ENCODE peak calls at places on chromosomes 4 and X, in six cellular contexts. V is breast epithelium; H is body of pancreas; Q is CD8-positive, alpha-beta T cell; G is suprapubic skin; I is Peyer's patch. A is an unnamed sample.

GRCh38 chrX:141701081-141701480 is 2.5 kb upstream of the SPANXD start:
- DNase-seq in V (no peak), H (no peak), Q (no peak), G (no peak), I (no peak), A (no peak)

GRCh38 chr4:174260099-174260498 is 23.4 kb downstream of the FBXO8 start:
- DNase-seq in V (no peak), H (no peak), Q (no peak), G (no peak), I (no peak), A (no peak)

GRCh38 chrX:67334323-67334722 is 209.5 kb upstream of the AR start:
- DNase-seq in V (no peak), H (no peak), Q (no peak), G (no peak), I (no peak), A (no peak)

GRCh38 chrX:46665232-46666162 is 91.9 kb downstream of the CHST7 start:
- DNase-seq in V (no peak), H (no peak), Q (no peak), G (no peak), I (no peak), A (no peak)

GRCh38 chr4:107312366-107312765 is 276.3 kb upstream of the DKK2 start:
- DNase-seq in V (no peak), H (no peak), Q (no peak), G (no peak), I (no peak), A (no peak)

GRCh38 chrX:14697453-14697852 is 168.1 kb downstream of the GLRA2 start:
- DNase-seq in V (no peak), H (peak; percentile 59), Q (peak; percentile 4), G (no peak), I (peak; percentile 17), A (no peak)

GRCh38 chrX:154696328-154697045 is 43.1 kb upstream of the CTAG2 start:
- DNase-seq in V (no peak), H (no peak), Q (no peak), G (no peak), I (no peak), A (no peak)

GRCh38 chrX:103831803-103832544 is at the start of gene RAB9B:
- DNase-seq in V (peak; percentile 42), H (peak; percentile 41), Q (peak; percentile 10), G (peak; percentile 67), I (peak; percentile 54), A (peak; percentile 62)

GRCh38 chr4:113169368-113169767 is 119.9 kb downstream of the ANK2 start:
- DNase-seq in V (no peak), H (no peak), Q (no peak), G (no peak), I (no peak), A (no peak)

GRCh38 chrX:96684339-96685204 is at the start of gene DIAPH2:
- DNase-seq in V (peak; percentile 43), H (peak; percentile 87), Q (peak; percentile 62), G (peak; percentile 87), I (peak; percentile 82), A (peak; percentile 83)

GRCh38 chrX:134013092-134013497 is 27.7 kb upstream of the GPC3 start:
- DNase-seq in V (no peak), H (no peak), Q (no peak), G (no peak), I (no peak), A (no peak)

GRCh38 chr4:121817701-121818100 is 6.0 kb downstream of the CCNA2 start:
- DNase-seq in V (no peak), H (no peak), Q (no peak), G (no peak), I (no peak), A (no peak)
- H3K4me1 ChIP-seq in V (no peaks in the 10 kb centered on the region), H (peaks cover under 1% of the 10 kb centered on the region), Q (peaks cover 2% of the 10 kb centered on the region), G (peaks cover under 1% of the 10 kb centered on the region), I (no peaks in the 10 kb centered on the region), A (no peaks in the 10 kb centered on the region)

GRCh38 chr4:55588160-55588559 is 3.9 kb downstream of the PDCL2 start:
- DNase-seq in V (no peak), H (no peak), Q (no peak), G (no peak), I (no peak), A (no peak)

DNA sequence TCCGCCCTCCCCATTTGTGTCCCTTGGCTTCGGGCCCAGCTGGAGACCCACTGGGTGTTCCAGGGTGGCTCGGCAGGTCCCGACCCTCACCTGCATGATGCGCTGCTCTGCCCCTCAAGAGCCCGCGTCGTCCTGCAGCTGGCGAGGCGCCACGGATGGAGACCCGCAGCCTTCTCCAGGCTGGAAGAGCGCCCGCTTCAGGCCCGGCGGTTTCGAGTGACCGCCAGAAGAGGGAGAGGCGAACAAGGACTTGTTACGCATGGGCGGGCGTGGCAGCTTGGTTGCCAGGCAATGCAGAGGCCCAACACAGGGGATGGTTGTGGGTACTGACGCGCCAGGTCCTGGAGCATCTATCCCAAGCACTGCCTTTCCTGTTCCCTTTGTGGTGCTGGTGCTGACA is at the start of gene PDCL2:
- DNase-seq in V (no peak), H (no peak), Q (no peak), G (no peak), I (no peak), A (no peak)
- TF ChIP-seq CTCF in V (no peak), H (no peak), Q (no peak), G (no peak), I (no peak), A (no peak)

DNA sequence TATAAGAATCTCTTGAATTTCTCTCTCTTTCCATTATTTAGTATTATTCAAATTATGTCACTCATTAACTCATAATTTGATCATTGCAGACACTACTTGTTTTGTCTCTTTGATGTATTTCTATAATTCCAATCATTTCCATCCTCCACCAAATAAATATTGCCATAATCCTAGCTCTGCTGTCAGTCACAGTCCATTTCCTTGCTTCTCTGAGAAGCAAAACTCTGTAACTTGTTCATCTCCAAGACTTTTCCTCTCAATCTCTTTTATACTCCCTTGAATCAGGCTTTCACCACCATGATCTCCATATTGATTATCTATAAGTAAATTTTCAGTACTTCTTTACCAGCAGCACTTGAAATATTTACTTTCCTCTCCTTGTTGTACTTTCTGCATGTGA is 135.9 kb downstream of the SCLT1 start:
- DNase-seq in V (no peak), H (no peak), Q (no peak), G (no peak), I (no peak), A (no peak)
- H3K4me1 ChIP-seq in V (no peaks in the 10 kb centered on the region), H (no peaks in the 10 kb centered on the region), Q (peaks cover 5% of the 10 kb centered on the region), G (no peaks in the 10 kb centered on the region), I (no peaks in the 10 kb centered on the region), A (no peaks in the 10 kb centered on the region)

DNA sequence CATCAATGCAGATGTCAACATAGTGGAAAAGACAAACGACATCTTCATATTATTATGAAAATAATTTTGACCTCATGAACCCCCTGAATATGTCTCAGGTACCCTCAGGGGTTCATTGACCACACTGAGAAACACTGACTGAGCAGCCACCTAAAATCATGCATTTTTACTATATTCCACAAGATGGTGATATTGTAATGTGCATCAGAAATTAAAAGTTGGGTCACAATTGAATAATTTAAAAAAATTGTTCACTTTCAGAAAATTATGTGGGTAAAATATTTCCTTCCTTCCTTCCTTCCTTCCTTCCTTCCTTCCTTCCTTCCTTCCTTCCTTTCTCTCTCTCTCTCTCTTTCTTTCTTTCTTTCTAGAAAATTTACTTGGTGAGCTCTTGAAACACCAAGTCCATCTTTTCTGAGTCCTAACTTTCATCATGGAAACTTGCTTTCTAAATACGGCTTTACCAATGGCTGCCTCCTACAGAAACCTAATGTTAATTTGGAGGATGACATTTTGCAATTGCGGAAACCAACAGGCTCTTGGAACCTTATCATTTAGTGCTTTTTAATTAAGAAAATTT is 103.6 kb downstream of the RTL3 start:
- DNase-seq in V (no peak), H (no peak), Q (no peak), G (no peak), I (no peak), A (no peak)
- TF ChIP-seq CTCF in V (no peak), H (no peak), Q (peak; percentile 68), G (no peak), I (peak; percentile 34), A (no peak)

GRCh38 chr4:2933566-2934076 is 29.6 kb downstream of the NOP14 start:
- DNase-seq in V (no peak), H (no peak), Q (no peak), G (peak; percentile 80), I (no peak), A (no peak)
- H3K4me1 ChIP-seq in V (peaks cover 17% of the 10 kb centered on the region), H (peaks cover 61% of the 10 kb centered on the region), Q (peaks cover 55% of the 10 kb centered on the region), G (peaks cover 63% of the 10 kb centered on the region), I (no peaks in the 10 kb centered on the region), A (peaks cover 3% of the 10 kb centered on the region)

GRCh38 chrX:56733459-56734046 is 4.5 kb downstream of the NBDY start:
- DNase-seq in V (peak; percentile 47), H (peak; percentile 78), Q (peak; percentile 63), G (no peak), I (peak; percentile 70), A (peak; percentile 71)
- TF ChIP-seq CTCF in V (peak; percentile 44), H (peak; percentile 54), Q (peak; percentile 57), G (peak; percentile 45), I (peak; percentile 35), A (peak; percentile 39)

GRCh38 chr4:5029447-5029846 is 10.2 kb upstream of the CYTL1 start:
- DNase-seq in V (no peak), H (no peak), Q (no peak), G (no peak), I (no peak), A (no peak)

GRCh38 chr4:5030152-5030668 is 11.0 kb upstream of the CYTL1 start:
- DNase-seq in V (no peak), H (no peak), Q (no peak), G (no peak), I (no peak), A (no peak)

GRCh38 chr4:5032825-5033224 is 13.6 kb upstream of the CYTL1 start:
- DNase-seq in V (no peak), H (no peak), Q (no peak), G (no peak), I (no peak), A (no peak)

GRCh38 chr4:5028480-5028879 is 9.2 kb upstream of the CYTL1 start:
- DNase-seq in V (no peak), H (no peak), Q (no peak), G (no peak), I (no peak), A (no peak)

DNA sequence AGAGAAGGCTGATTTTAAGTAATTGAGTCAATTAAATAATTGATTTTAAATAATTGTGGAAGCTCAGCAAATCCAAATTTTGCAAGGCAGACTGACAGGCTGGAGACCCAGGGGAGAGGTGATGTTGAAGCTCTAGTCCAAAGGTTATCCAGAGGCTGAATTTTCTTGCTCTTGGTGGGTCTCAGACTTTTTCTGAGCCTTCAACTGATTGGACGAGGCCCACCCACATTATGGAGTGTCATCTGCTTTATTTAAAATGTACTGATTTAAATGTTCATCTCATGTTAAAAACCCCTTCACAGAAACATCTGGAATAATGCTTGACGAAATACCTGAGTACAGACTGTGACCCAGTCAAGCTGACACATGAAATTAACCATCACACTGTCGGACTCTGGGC is 11.7 kb upstream of the CYTL1 start:
- DNase-seq in V (no peak), H (no peak), Q (no peak), G (no peak), I (no peak), A (no peak)
- H3K4me1 ChIP-seq in V (no peaks in the 10 kb centered on the region), H (no peaks in the 10 kb centered on the region), Q (no peaks in the 10 kb centered on the region), G (peaks cover 15% of the 10 kb centered on the region), I (no peaks in the 10 kb centered on the region), A (peaks cover 25% of the 10 kb centered on the region)

A was measured in right atrium auricular region.